ENCODE peak calls at places on chromosomes 13 and 19, in nine cellular contexts. One of them, this sample, is unnamed.

GRCh38 chr19:37165635-37166034 is 6.9 kb downstream of the ZNF585A start:
- DNase-seq in colonic mucosa: no peak
- DNase-seq in stomach: no peak
- DNase-seq in heart left ventricle: no peak
- DNase-seq in GM23338: no peak
- DNase-seq in spleen: no peak
- DNase-seq in prostate gland: no peak
- DNase-seq in fibroblast of lung: no peak
- DNase-seq in mesenchymal stem cell: no peak
- DNase-seq in this sample: no peak

GRCh38 chr13:44489751-44490150 is 86.4 kb downstream of the TSC22D1 start:
- DNase-seq in spleen: no peak
- DNase-seq in mesenchymal stem cell: no peak
- DNase-seq in stomach: no peak
- DNase-seq in prostate gland: no peak
- DNase-seq in heart left ventricle: no peak
- DNase-seq in fibroblast of lung: no peak
- DNase-seq in GM23338: no peak
- DNase-seq in colonic mucosa: no peak
- DNase-seq in this sample: no peak

GRCh38 chr13:36000028-36000427 is 131.2 kb downstream of the DCLK1 start:
- DNase-seq in mesenchymal stem cell: no peak
- DNase-seq in stomach: no peak
- DNase-seq in colonic mucosa: no peak
- DNase-seq in GM23338: no peak
- DNase-seq in prostate gland: no peak
- DNase-seq in heart left ventricle: no peak
- DNase-seq in spleen: no peak
- DNase-seq in fibroblast of lung: no peak
- DNase-seq in this sample: no peak

GRCh38 chr13:62627226-62627625 is 1211.6 kb upstream of the PCDH20 start:
- DNase-seq in fibroblast of lung: no peak
- DNase-seq in prostate gland: no peak
- DNase-seq in mesenchymal stem cell: no peak
- DNase-seq in heart left ventricle: no peak
- DNase-seq in stomach: no peak
- DNase-seq in GM23338: no peak
- DNase-seq in colonic mucosa: no peak
- DNase-seq in spleen: peak
- DNase-seq in this sample: no peak

GRCh38 chr19:6056801-6057650 is 53.3 kb downstream of the RFX2 start:
- DNase-seq in GM23338: peak
- DNase-seq in stomach: peak
- DNase-seq in heart left ventricle: peak
- DNase-seq in colonic mucosa: peak
- DNase-seq in mesenchymal stem cell: peak
- DNase-seq in fibroblast of lung: peak
- DNase-seq in prostate gland: peak
- DNase-seq in spleen: no peak
- DNase-seq in this sample: peak

GRCh38 chr19:50311723-50312635 is 17.2 kb downstream of the KCNC3 start:
- DNase-seq in spleen: no peak
- DNase-seq in GM23338: peak
- DNase-seq in fibroblast of lung: no peak
- DNase-seq in heart left ventricle: no peak
- DNase-seq in prostate gland: no peak
- DNase-seq in colonic mucosa: no peak
- DNase-seq in stomach: no peak
- DNase-seq in mesenchymal stem cell: no peak
- DNase-seq in this sample: no peak

GRCh38 chr13:35923347-35923746 is 207.8 kb downstream of the DCLK1 start:
- DNase-seq in stomach: no peak
- DNase-seq in mesenchymal stem cell: peak
- DNase-seq in GM23338: no peak
- DNase-seq in heart left ventricle: peak
- DNase-seq in fibroblast of lung: peak
- DNase-seq in spleen: no peak
- DNase-seq in colonic mucosa: no peak
- DNase-seq in prostate gland: no peak
- DNase-seq in this sample: no peak

GRCh38 chr19:43105496-43105895 is 23.0 kb upstream of the PSG2 start:
- DNase-seq in mesenchymal stem cell: no peak
- DNase-seq in prostate gland: no peak
- DNase-seq in spleen: no peak
- DNase-seq in fibroblast of lung: peak
- DNase-seq in stomach: no peak
- DNase-seq in heart left ventricle: no peak
- DNase-seq in colonic mucosa: no peak
- DNase-seq in GM23338: no peak
- DNase-seq in this sample: no peak

GRCh38 chr19:28065026-28065425 is 1147.9 kb downstream of the UQCRFS1 start:
- DNase-seq in GM23338: peak
- DNase-seq in colonic mucosa: no peak
- DNase-seq in mesenchymal stem cell: no peak
- DNase-seq in heart left ventricle: no peak
- DNase-seq in spleen: no peak
- DNase-seq in fibroblast of lung: peak
- DNase-seq in stomach: no peak
- DNase-seq in prostate gland: no peak
- DNase-seq in this sample: no peak

GRCh38 chr13:45361596-45362206 is 20.7 kb upstream of the TPT1 start:
- DNase-seq in fibroblast of lung: peak
- DNase-seq in prostate gland: no peak
- DNase-seq in GM23338: no peak
- DNase-seq in heart left ventricle: no peak
- DNase-seq in colonic mucosa: no peak
- DNase-seq in mesenchymal stem cell: no peak
- DNase-seq in spleen: no peak
- DNase-seq in stomach: no peak
- DNase-seq in this sample: no peak

GRCh38 chr13:40074338-40074737 is 418.9 kb downstream of the COG6 start:
- DNase-seq in GM23338: no peak
- DNase-seq in colonic mucosa: no peak
- DNase-seq in fibroblast of lung: peak
- DNase-seq in prostate gland: no peak
- DNase-seq in spleen: no peak
- DNase-seq in heart left ventricle: no peak
- DNase-seq in mesenchymal stem cell: no peak
- DNase-seq in stomach: no peak
- DNase-seq in this sample: no peak

GRCh38 chr19:28468701-28469459 is 744.1 kb downstream of the UQCRFS1 start:
- DNase-seq in spleen: peak
- DNase-seq in colonic mucosa: peak
- DNase-seq in prostate gland: no peak
- DNase-seq in GM23338: peak
- DNase-seq in heart left ventricle: no peak
- DNase-seq in fibroblast of lung: peak
- DNase-seq in stomach: no peak
- DNase-seq in mesenchymal stem cell: peak
- DNase-seq in this sample: peak

GRCh38 chr19:39590265-39590664 is 12.1 kb upstream of the LGALS13 start:
- DNase-seq in fibroblast of lung: peak
- DNase-seq in GM23338: peak
- DNase-seq in heart left ventricle: no peak
- DNase-seq in prostate gland: no peak
- DNase-seq in mesenchymal stem cell: no peak
- DNase-seq in stomach: no peak
- DNase-seq in spleen: no peak
- DNase-seq in colonic mucosa: no peak
- DNase-seq in this sample: no peak

GRCh38 chr13:42815686-42816085 is 34.3 kb downstream of the FAM216B start:
- DNase-seq in prostate gland: no peak
- DNase-seq in colonic mucosa: no peak
- DNase-seq in stomach: no peak
- DNase-seq in GM23338: no peak
- DNase-seq in fibroblast of lung: peak
- DNase-seq in mesenchymal stem cell: no peak
- DNase-seq in heart left ventricle: no peak
- DNase-seq in spleen: no peak
- DNase-seq in this sample: no peak

GRCh38 chr13:83824120-83824519 is 58.2 kb downstream of the SLITRK1 start:
- DNase-seq in heart left ventricle: no peak
- DNase-seq in GM23338: no peak
- DNase-seq in spleen: no peak
- DNase-seq in prostate gland: no peak
- DNase-seq in mesenchymal stem cell: no peak
- DNase-seq in fibroblast of lung: no peak
- DNase-seq in stomach: no peak
- DNase-seq in colonic mucosa: no peak
- DNase-seq in this sample: no peak

GRCh38 chr13:29948246-29948645 is 97.8 kb upstream of the UBL3 start:
- DNase-seq in fibroblast of lung: peak
- DNase-seq in heart left ventricle: no peak
- DNase-seq in mesenchymal stem cell: peak
- DNase-seq in GM23338: no peak
- DNase-seq in prostate gland: no peak
- DNase-seq in stomach: no peak
- DNase-seq in colonic mucosa: no peak
- DNase-seq in spleen: no peak
- DNase-seq in this sample: no peak

DNA sequence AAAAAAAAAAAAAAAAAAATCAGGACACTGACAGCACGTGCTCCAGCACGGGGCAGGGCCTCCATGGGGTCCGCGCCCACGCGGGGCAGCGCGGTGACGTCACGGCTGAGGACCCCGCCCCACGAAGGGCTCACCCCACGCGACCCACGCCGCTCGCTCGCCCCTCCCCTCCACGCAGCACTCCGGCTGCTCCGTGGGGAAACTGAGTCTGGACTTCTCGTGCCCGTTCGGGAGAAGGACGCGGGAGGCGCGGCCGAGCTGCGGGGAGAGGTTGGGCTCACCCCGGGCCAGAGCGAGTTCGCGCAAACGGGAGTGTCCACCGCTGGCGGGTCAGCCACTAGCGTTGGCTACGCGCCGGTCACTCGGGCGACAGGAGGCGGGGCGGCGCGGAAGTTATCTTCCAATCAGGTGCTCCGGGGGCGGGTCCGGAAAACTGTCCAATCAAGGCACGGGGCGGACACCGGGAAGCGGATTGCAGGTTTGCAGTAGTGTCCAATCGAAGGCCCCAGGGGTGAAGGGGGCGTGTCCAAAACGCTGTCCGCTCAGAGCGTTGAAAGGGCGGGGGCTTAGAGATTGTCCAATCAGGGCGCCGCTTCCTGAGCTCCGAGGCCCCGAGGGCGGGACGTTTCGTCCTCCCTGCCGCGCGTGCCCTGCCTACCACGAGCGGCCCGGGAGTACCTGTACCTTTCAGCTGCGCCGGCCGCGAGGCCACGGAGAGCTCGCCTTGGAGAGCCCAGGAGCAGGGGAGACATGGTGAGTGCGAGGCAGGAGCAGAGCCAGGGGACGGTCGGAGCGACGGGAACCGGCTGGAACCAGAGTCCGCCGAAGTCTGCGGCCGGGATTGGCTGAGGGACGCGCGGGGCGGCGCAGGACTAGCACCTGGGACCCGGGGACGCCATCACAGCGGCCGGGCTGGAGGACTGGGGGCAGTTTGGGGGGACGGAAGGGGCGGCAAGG is at the start of gene ZNF57:
- DNase-seq in fibroblast of lung: peak
- DNase-seq in GM23338: peak
- DNase-seq in colonic mucosa: peak
- DNase-seq in prostate gland: peak
- DNase-seq in mesenchymal stem cell: peak
- DNase-seq in heart left ventricle: peak
- DNase-seq in stomach: peak
- DNase-seq in spleen: peak
- DNase-seq in this sample: peak
- H3K27ac ChIP-seq in fibroblast of lung: peak
- H3K27ac ChIP-seq in GM23338: no peak
- H3K27ac ChIP-seq in colonic mucosa: peak
- H3K27ac ChIP-seq in prostate gland: peak
- H3K27ac ChIP-seq in mesenchymal stem cell: no peak
- H3K27ac ChIP-seq in heart left ventricle: peak
- H3K27ac ChIP-seq in stomach: peak
- H3K27ac ChIP-seq in spleen: peak
- H3K27ac ChIP-seq in this sample: peak

GRCh38 chr19:4878491-4878968 is 11.1 kb upstream of the PLIN3 start:
- DNase-seq in fibroblast of lung: no peak
- DNase-seq in GM23338: peak
- DNase-seq in heart left ventricle: no peak
- DNase-seq in colonic mucosa: no peak
- DNase-seq in spleen: no peak
- DNase-seq in stomach: no peak
- DNase-seq in mesenchymal stem cell: no peak
- DNase-seq in prostate gland: no peak
- DNase-seq in this sample: no peak
- H3K27ac ChIP-seq in fibroblast of lung: no peak
- H3K27ac ChIP-seq in GM23338: no peak
- H3K27ac ChIP-seq in heart left ventricle: peak
- H3K27ac ChIP-seq in colonic mucosa: no peak
- H3K27ac ChIP-seq in spleen: no peak
- H3K27ac ChIP-seq in stomach: peak
- H3K27ac ChIP-seq in mesenchymal stem cell: peak
- H3K27ac ChIP-seq in prostate gland: peak
- H3K27ac ChIP-seq in this sample: peak

DNA sequence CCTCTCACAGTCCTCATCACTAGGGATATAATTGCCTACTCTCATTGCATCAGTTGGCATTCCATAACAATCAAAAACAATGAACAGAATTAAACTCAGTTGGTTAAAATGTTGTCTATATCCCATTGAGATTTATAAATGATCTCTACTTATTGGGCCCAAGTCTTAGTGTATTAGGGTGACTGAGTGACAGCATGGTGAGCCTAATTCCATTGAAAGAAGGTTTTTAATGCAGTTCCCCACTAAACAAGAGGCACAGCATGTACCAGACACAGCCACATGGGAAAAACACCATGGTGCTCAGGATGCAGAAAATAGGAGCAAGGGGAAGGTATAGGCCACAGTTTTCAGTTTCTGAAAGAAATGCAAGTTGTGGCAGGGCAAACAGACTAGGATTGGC is 208.4 kb downstream of the RFC3 start:
- DNase-seq in GM23338: no peak
- DNase-seq in prostate gland: no peak
- DNase-seq in stomach: no peak
- DNase-seq in fibroblast of lung: no peak
- DNase-seq in spleen: no peak
- DNase-seq in mesenchymal stem cell: no peak
- DNase-seq in heart left ventricle: no peak
- DNase-seq in colonic mucosa: no peak
- DNase-seq in this sample: no peak
- H3K27ac ChIP-seq in GM23338: no peak
- H3K27ac ChIP-seq in prostate gland: no peak
- H3K27ac ChIP-seq in stomach: no peak
- H3K27ac ChIP-seq in fibroblast of lung: no peak
- H3K27ac ChIP-seq in spleen: no peak
- H3K27ac ChIP-seq in mesenchymal stem cell: no peak
- H3K27ac ChIP-seq in heart left ventricle: no peak
- H3K27ac ChIP-seq in colonic mucosa: no peak
- H3K27ac ChIP-seq in this sample: no peak

DNA sequence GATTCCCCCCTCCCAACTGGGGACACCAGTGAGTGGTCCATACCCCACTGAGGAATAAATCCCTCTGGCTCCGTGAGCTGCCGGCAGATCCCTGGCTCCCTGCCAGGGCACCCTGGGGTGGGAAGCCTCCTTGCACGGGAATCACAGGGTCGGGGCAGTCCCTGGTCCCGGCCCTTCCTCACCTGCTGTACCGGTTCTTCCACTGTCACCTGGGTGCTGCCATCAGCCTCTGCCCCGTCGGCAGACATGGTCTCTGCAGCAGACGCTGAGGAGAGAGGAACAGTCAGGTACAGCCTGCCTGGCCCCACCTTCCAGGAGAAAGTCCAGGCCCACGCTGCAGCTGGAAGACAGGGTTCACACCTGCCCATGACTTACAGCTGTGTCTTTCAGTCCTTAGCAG is 6.3 kb downstream of the PLIN3 start:
- DNase-seq in spleen: no peak
- DNase-seq in GM23338: no peak
- DNase-seq in mesenchymal stem cell: no peak
- DNase-seq in heart left ventricle: no peak
- DNase-seq in fibroblast of lung: no peak
- DNase-seq in colonic mucosa: peak
- DNase-seq in stomach: peak
- DNase-seq in prostate gland: peak
- DNase-seq in this sample: no peak
- H3K27ac ChIP-seq in spleen: no peak
- H3K27ac ChIP-seq in GM23338: no peak
- H3K27ac ChIP-seq in mesenchymal stem cell: no peak
- H3K27ac ChIP-seq in heart left ventricle: no peak
- H3K27ac ChIP-seq in fibroblast of lung: no peak
- H3K27ac ChIP-seq in colonic mucosa: peak
- H3K27ac ChIP-seq in stomach: peak
- H3K27ac ChIP-seq in prostate gland: no peak
- H3K27ac ChIP-seq in this sample: no peak